ENCODE peak calls at places on chromosomes 7 and 10, in four cellular contexts. One of them, this sample, is unnamed.

GRCh38 chr7:45695249-45695995 is 121.3 kb downstream of the ADCY1 start:
- DNase-seq in fibroblast of lung: no peak
- DNase-seq in right lobe of liver: peak; percentile 79
- DNase-seq in adrenal gland: no peak
- DNase-seq in this sample: no peak

GRCh38 chr7:130887182-130888016 is 153.4 kb upstream of the KLF14 start:
- DNase-seq in fibroblast of lung: peak; percentile 91
- DNase-seq in right lobe of liver: no peak
- DNase-seq in adrenal gland: no peak
- DNase-seq in this sample: no peak

GRCh38 chr7:74101061-74101681 is 17.6 kb downstream of the LIMK1 start:
- DNase-seq in fibroblast of lung: no peak
- DNase-seq in adrenal gland: no peak
- DNase-seq in right lobe of liver: no peak
- DNase-seq in this sample: no peak

GRCh38 chr10:100743626-100744135 is 1.7 kb upstream of the PAX2 start:
- DNase-seq in right lobe of liver: peak; percentile 65
- DNase-seq in fibroblast of lung: peak; percentile 44
- DNase-seq in adrenal gland: peak; percentile 70
- DNase-seq in this sample: peak; percentile 83

GRCh38 chr10:50286996-50287803 is 35.9 kb upstream of the ASAH2 start:
- DNase-seq in right lobe of liver: peak; percentile 62
- DNase-seq in adrenal gland: no peak
- DNase-seq in fibroblast of lung: no peak
- DNase-seq in this sample: no peak

GRCh38 chr10:43407148-43407575 is 1.8 kb downstream of the HNRNPF start:
- DNase-seq in fibroblast of lung: peak; percentile 53
- DNase-seq in right lobe of liver: peak; percentile 78
- DNase-seq in adrenal gland: peak; percentile 76
- DNase-seq in this sample: peak; percentile 89

GRCh38 chr7:17580141-17580540 is 281.7 kb downstream of the AHR start:
- DNase-seq in right lobe of liver: no peak
- DNase-seq in adrenal gland: no peak
- DNase-seq in fibroblast of lung: peak; percentile 98
- DNase-seq in this sample: no peak

GRCh38 chr10:121326905-121327304 is 271.3 kb downstream of the FGFR2 start:
- DNase-seq in fibroblast of lung: no peak
- DNase-seq in adrenal gland: no peak
- DNase-seq in right lobe of liver: no peak
- DNase-seq in this sample: no peak

GRCh38 chr10:59713196-59713821 is 3.7 kb upstream of the SLC16A9 start:
- DNase-seq in adrenal gland: no peak
- DNase-seq in right lobe of liver: no peak
- DNase-seq in fibroblast of lung: no peak
- DNase-seq in this sample: no peak

GRCh38 chr10:71835671-71836593 is 15.1 kb downstream of the PSAP start:
- DNase-seq in adrenal gland: peak; percentile 97
- DNase-seq in right lobe of liver: peak; percentile 91
- DNase-seq in fibroblast of lung: peak; percentile 93
- DNase-seq in this sample: peak; percentile 93

GRCh38 chr7:20229652-20230500 is 12.7 kb upstream of the MACC1 start:
- DNase-seq in right lobe of liver: no peak
- DNase-seq in fibroblast of lung: peak; percentile 91
- DNase-seq in adrenal gland: no peak
- DNase-seq in this sample: no peak

GRCh38 chr10:26854524-26854923 is 6.2 kb downstream of the ABI1 start:
- DNase-seq in adrenal gland: no peak
- DNase-seq in fibroblast of lung: peak; percentile 46
- DNase-seq in right lobe of liver: no peak
- DNase-seq in this sample: no peak

GRCh38 chr7:155377837-155378579 is 79.9 kb upstream of the EN2 start:
- DNase-seq in fibroblast of lung: peak; percentile 38
- DNase-seq in adrenal gland: no peak
- DNase-seq in right lobe of liver: no peak
- DNase-seq in this sample: peak; percentile 74

GRCh38 chr7:134905375-134905774 is 80.9 kb upstream of the AGBL3 start:
- DNase-seq in adrenal gland: no peak
- DNase-seq in fibroblast of lung: peak; percentile 96
- DNase-seq in right lobe of liver: peak; percentile 51
- DNase-seq in this sample: peak; percentile 56

GRCh38 chr10:124717911-124718734 is 26.1 kb downstream of the FAM53B start:
- DNase-seq in right lobe of liver: no peak
- DNase-seq in fibroblast of lung: peak; percentile 50
- DNase-seq in adrenal gland: no peak
- DNase-seq in this sample: peak; percentile 65

GRCh38 chr10:34866848-34867247 is 51.8 kb upstream of the PARD3 start:
- DNase-seq in adrenal gland: no peak
- DNase-seq in right lobe of liver: no peak
- DNase-seq in fibroblast of lung: no peak
- DNase-seq in this sample: no peak

GRCh38 chr10:5540886-5541285 is 16.1 kb downstream of the CALML3 start:
- DNase-seq in adrenal gland: no peak
- DNase-seq in right lobe of liver: no peak
- DNase-seq in fibroblast of lung: no peak
- DNase-seq in this sample: peak; percentile 8

GRCh38 chr10:12667006-12667405 is 317.7 kb downstream of the CAMK1D start:
- DNase-seq in fibroblast of lung: no peak
- DNase-seq in adrenal gland: no peak
- DNase-seq in right lobe of liver: no peak
- DNase-seq in this sample: no peak

GRCh38 chr7:75662579-75663301 is 76.0 kb downstream of the HIP1 start:
- DNase-seq in fibroblast of lung: no peak
- DNase-seq in right lobe of liver: no peak
- DNase-seq in adrenal gland: no peak
- DNase-seq in this sample: peak; percentile 26

GRCh38 chr7:151442776-151443496 is 3.0 kb upstream of the CRYGN start:
- DNase-seq in right lobe of liver: no peak
- DNase-seq in adrenal gland: no peak
- DNase-seq in fibroblast of lung: no peak
- DNase-seq in this sample: no peak

GRCh38 chr7:73463966-73464365 is 30.4 kb downstream of the FZD9 start:
- DNase-seq in adrenal gland: no peak
- DNase-seq in right lobe of liver: no peak
- DNase-seq in fibroblast of lung: no peak
- DNase-seq in this sample: no peak

GRCh38 chr10:130351466-130352290 is 215.5 kb downstream of the GLRX3 start:
- DNase-seq in right lobe of liver: peak; percentile 26
- DNase-seq in fibroblast of lung: no peak
- DNase-seq in adrenal gland: peak; percentile 29
- DNase-seq in this sample: peak; percentile 53

GRCh38 chr10:75645704-75646103 is 214.3 kb downstream of the LRMDA start:
- DNase-seq in fibroblast of lung: no peak
- DNase-seq in right lobe of liver: no peak
- DNase-seq in adrenal gland: no peak
- DNase-seq in this sample: no peak

GRCh38 chr7:78195281-78195680 is 396.7 kb downstream of the PHTF2 start:
- DNase-seq in fibroblast of lung: no peak
- DNase-seq in right lobe of liver: no peak
- DNase-seq in adrenal gland: no peak
- DNase-seq in this sample: no peak

GRCh38 chr7:96009162-96009561 is 236.8 kb downstream of the DYNC1I1 start:
- DNase-seq in fibroblast of lung: no peak
- DNase-seq in adrenal gland: no peak
- DNase-seq in right lobe of liver: no peak
- DNase-seq in this sample: no peak

GRCh38 chr10:103780242-103781149 is 74.9 kb downstream of the SH3PXD2A start:
- DNase-seq in fibroblast of lung: no peak
- DNase-seq in adrenal gland: no peak
- DNase-seq in right lobe of liver: no peak
- DNase-seq in this sample: peak; percentile 39

GRCh38 chr7:33100770-33101169 is 8.4 kb downstream of the RP9 start:
- DNase-seq in fibroblast of lung: no peak
- DNase-seq in adrenal gland: no peak
- DNase-seq in right lobe of liver: no peak
- DNase-seq in this sample: no peak
- H3K36me3 ChIP-seq in fibroblast of lung: peaks cover 10% of the 10 kb centered on the region
- H3K36me3 ChIP-seq in adrenal gland: peaks cover 66% of the 10 kb centered on the region
- H3K36me3 ChIP-seq in right lobe of liver: peaks cover 56% of the 10 kb centered on the region
- H3K36me3 ChIP-seq in this sample: peaks cover 43% of the 10 kb centered on the region

GRCh38 chr7:128835231-128835751 is 5.1 kb downstream of the FLNC start:
- DNase-seq in adrenal gland: no peak
- DNase-seq in right lobe of liver: no peak
- DNase-seq in fibroblast of lung: no peak
- DNase-seq in this sample: no peak
- H3K27ac ChIP-seq in adrenal gland: no peak overlapping the region
- H3K27ac ChIP-seq in right lobe of liver: no peak overlapping the region
- H3K27ac ChIP-seq in fibroblast of lung: no peak overlapping the region
- H3K27ac ChIP-seq in this sample: no peak overlapping the region

GRCh38 chr10:74246495-74246894 is 95.5 kb downstream of the ADK start:
- DNase-seq in adrenal gland: no peak
- DNase-seq in right lobe of liver: no peak
- DNase-seq in fibroblast of lung: no peak
- DNase-seq in this sample: no peak
- H3K36me3 ChIP-seq in adrenal gland: no peaks in the 10 kb centered on the region
- H3K36me3 ChIP-seq in right lobe of liver: peaks cover 7% of the 10 kb centered on the region
- H3K36me3 ChIP-seq in fibroblast of lung: peaks cover 2% of the 10 kb centered on the region
- H3K36me3 ChIP-seq in this sample: no peaks in the 10 kb centered on the region

DNA sequence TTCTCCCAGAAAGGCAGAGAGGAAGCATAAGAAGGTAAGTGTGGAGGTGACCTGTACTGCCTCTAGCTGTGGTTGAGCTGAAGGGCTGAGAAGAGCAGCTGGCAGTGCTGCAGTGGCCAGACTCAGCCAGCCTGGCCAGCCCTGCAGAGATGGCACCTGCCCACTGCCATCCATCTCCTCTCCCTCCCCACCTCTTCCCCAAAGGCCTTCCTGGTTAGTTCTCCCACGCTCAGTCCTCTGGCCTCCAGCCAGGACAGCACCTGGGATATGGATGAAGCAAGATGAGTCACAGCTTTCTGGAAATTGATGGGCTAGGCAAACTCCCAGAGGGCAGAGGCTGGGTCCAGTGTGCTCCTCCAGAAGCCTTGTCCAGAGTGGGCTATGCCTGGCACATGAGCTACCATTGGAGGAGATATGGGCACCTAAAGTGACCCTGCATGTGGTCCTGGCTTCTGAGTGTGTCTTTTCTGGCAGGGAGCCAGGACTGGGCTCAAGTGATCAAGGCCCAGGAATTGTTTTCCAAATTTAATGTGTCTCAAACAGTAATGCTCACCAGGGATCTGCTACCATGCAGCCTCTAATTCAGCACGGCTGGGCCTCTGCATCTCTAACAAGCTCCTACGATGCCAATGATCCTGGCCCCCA is 81.0 kb upstream of the CACUL1 start:
- DNase-seq in right lobe of liver: no peak
- DNase-seq in fibroblast of lung: peak; percentile 57
- DNase-seq in adrenal gland: peak; percentile 69
- DNase-seq in this sample: peak; percentile 93
- H3K27ac ChIP-seq in right lobe of liver: no peak overlapping the region
- H3K27ac ChIP-seq in fibroblast of lung: no peak overlapping the region
- H3K27ac ChIP-seq in adrenal gland: no peak overlapping the region
- H3K27ac ChIP-seq in this sample: no peak overlapping the region

GRCh38 chr10:91864744-91865143 is 44.5 kb downstream of the FGFBP3 start:
- DNase-seq in right lobe of liver: no peak
- DNase-seq in fibroblast of lung: peak; percentile 38
- DNase-seq in adrenal gland: no peak
- DNase-seq in this sample: no peak
- H3K36me3 ChIP-seq in right lobe of liver: peaks cover 50% of the 10 kb centered on the region
- H3K36me3 ChIP-seq in fibroblast of lung: peaks cover under 1% of the 10 kb centered on the region
- H3K36me3 ChIP-seq in adrenal gland: peaks cover 36% of the 10 kb centered on the region
- H3K36me3 ChIP-seq in this sample: peaks cover 39% of the 10 kb centered on the region

GRCh38 chr7:47407821-47408674 is 173.9 kb downstream of the TNS3 start:
- DNase-seq in right lobe of liver: peak; percentile 44
- DNase-seq in adrenal gland: peak; percentile 46
- DNase-seq in fibroblast of lung: peak; percentile 21
- DNase-seq in this sample: no peak
- H3K27ac ChIP-seq in right lobe of liver: no peak overlapping the region
- H3K27ac ChIP-seq in adrenal gland: peak overlapping the region; percentile 92
- H3K27ac ChIP-seq in fibroblast of lung: no peak overlapping the region
- H3K27ac ChIP-seq in this sample: no peak overlapping the region

DNA sequence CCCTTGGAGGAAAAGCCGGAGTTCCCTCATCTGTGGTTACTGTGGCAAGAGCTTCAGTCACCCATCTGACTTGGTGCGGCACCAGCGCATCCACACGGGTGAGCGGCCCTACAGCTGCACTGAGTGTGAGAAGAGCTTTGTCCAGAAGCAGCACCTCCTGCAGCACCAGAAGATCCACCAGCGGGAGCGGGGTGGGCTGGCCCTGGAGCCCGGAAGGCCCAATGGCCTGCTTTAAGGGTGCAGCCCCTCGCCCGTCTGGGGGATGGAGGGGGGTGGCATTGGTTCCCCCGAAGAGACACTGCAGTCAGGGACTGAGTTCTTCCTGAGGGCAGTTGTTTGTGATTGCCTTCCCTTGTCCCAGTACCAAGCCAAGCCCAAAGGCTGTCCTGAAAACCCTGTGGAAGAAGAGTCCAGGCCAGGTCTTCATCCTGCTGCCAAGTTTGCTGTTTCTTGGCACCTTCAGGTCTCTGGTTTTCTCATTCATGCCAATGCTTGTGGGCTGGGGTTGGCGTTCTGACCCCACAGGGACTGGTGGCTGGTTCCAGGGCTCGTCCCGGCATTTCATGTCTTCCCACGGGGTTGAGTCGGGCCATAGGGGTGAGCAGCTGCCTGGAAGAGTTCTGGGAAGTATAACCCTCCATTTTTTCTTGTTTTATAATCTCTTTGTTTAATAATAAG is 7.7 kb upstream of the ZNF783 start:
- DNase-seq in adrenal gland: no peak
- DNase-seq in right lobe of liver: no peak
- DNase-seq in fibroblast of lung: no peak
- DNase-seq in this sample: no peak
- H3K36me3 ChIP-seq in adrenal gland: peaks cover 59% of the 10 kb centered on the region
- H3K36me3 ChIP-seq in right lobe of liver: peaks cover 55% of the 10 kb centered on the region
- H3K36me3 ChIP-seq in fibroblast of lung: peaks cover 14% of the 10 kb centered on the region
- H3K36me3 ChIP-seq in this sample: peaks cover 49% of the 10 kb centered on the region